ENCODE peak calls at places on chromosomes 6 and 20, in seven cellular contexts. F, D, A, C, E, O and P are unnamed samples.

GRCh38 chr20:36527331-36528125 is 13.8 kb upstream of the MYL9 start:
- DNase-seq in F (no peak), D (no peak), A (no peak), C (no peak), E (no peak), O (no peak), P (no peak)

GRCh38 chr6:64280569-64280968 is 645.0 kb downstream of the PHF3 start:
- DNase-seq in F (peak; percentile 1), D (no peak), A (peak; percentile 14), C (peak; percentile 80), E (no peak), O (no peak), P (no peak)

GRCh38 chr6:93821953-93822352 is 402.6 kb upstream of the EPHA7 start:
- DNase-seq in F (no peak), D (no peak), A (no peak), C (no peak), E (no peak), O (no peak), P (no peak)

GRCh38 chr6:38239719-38240451 is 399.8 kb downstream of the BTBD9 start:
- DNase-seq in F (no peak), D (peak; percentile 57), A (peak; percentile 25), C (no peak), E (no peak), O (no peak), P (no peak)

GRCh38 chr20:41258489-41258888 is 59.0 kb downstream of the ZHX3 start:
- DNase-seq in F (no peak), D (peak; percentile 36), A (no peak), C (peak; percentile 81), E (no peak), O (no peak), P (no peak)

GRCh38 chr20:36472656-36473071 is 68.7 kb upstream of the MYL9 start:
- DNase-seq in F (no peak), D (no peak), A (peak; percentile 64), C (no peak), E (no peak), O (no peak), P (no peak)

GRCh38 chr6:137728386-137729349 is 138.4 kb upstream of the TNFAIP3 start:
- DNase-seq in F (no peak), D (peak; percentile 94), A (peak; percentile 90), C (peak; percentile 87), E (no peak), O (no peak), P (peak; percentile 59)

GRCh38 chr20:35991142-35991771 is 22.9 kb downstream of the CNBD2 start:
- DNase-seq in F (no peak), D (no peak), A (peak; percentile 72), C (peak; percentile 74), E (no peak), O (no peak), P (no peak)

GRCh38 chr6:144064402-144064830 is 31.0 kb downstream of the SF3B5 start:
- DNase-seq in F (no peak), D (no peak), A (peak; percentile 20), C (no peak), E (peak; percentile 34), O (no peak), P (no peak)

GRCh38 chr6:158042245-158042798 is 60.7 kb downstream of the SYNJ2 start:
- DNase-seq in F (no peak), D (peak; percentile 53), A (peak; percentile 79), C (peak; percentile 91), E (no peak), O (no peak), P (no peak)

GRCh38 chr6:9481292-9482029 is 933.4 kb downstream of the TFAP2A start:
- DNase-seq in F (no peak), D (peak; percentile 35), A (peak; percentile 52), C (peak; percentile 28), E (no peak), O (peak; percentile 27), P (no peak)

GRCh38 chr20:4592316-4593148 is 129.2 kb upstream of the PRND start:
- DNase-seq in F (peak; percentile 15), D (no peak), A (peak; percentile 77), C (peak; percentile 39), E (peak; percentile 49), O (no peak), P (peak; percentile 23)